ENCODE peak calls at places on chromosomes 2 and 18, in ten cellular contexts. D is aorta, V is mesenchymal stem cell, O is iPS DF 6.9, W is neural progenitor cell, G is sigmoid colon, K is lung, Q is prostate gland, Z is brain microvascular endothelial cell, T is mesendoderm. C is an unnamed sample.

GRCh38 chr18:10230072-10230471 is 224.4 kb upstream of the APCDD1 start:
- DNase-seq in O (no peak), Q (no peak), K (no peak), D (no peak), V (peak), T (peak), Z (peak), W (no peak), G (no peak), C (no peak)

GRCh38 chr2:144217853-144218633 is 301.9 kb downstream of the ZEB2 start:
- DNase-seq in W (no peak), K (no peak), Q (peak), O (no peak), G (no peak), D (no peak), V (no peak), T (no peak), Z (no peak), C (no peak)

GRCh38 chr2:74514368-74515270 is at the start of gene TLX2:
- DNase-seq in G (peak), W (peak), K (no peak), V (no peak), O (no peak), Q (no peak), D (no peak), T (no peak), Z (no peak), C (no peak)

GRCh38 chr2:75340560-75340959 is 141.2 kb upstream of the TACR1 start:
- DNase-seq in Z (no peak), O (no peak), W (no peak), T (no peak), Q (no peak), V (peak), D (no peak), K (no peak), G (no peak), C (no peak)

GRCh38 chr18:61606068-61606660 is 272.9 kb downstream of the CDH20 start:
- DNase-seq in O (peak), G (no peak), K (no peak), Z (peak), T (peak), W (peak), V (peak), D (no peak), Q (no peak), C (peak)

GRCh38 chr2:14804912-14805311 is 172.4 kb downstream of the LRATD1 start:
- DNase-seq in W (no peak), V (no peak), O (no peak), Z (no peak), K (no peak), G (no peak), Q (no peak), T (no peak), D (no peak), C (no peak)

GRCh38 chr2:38700113-38700780 is 34.3 kb downstream of the GALM start:
- DNase-seq in K (no peak), O (no peak), G (no peak), D (no peak), T (no peak), Q (no peak), W (no peak), Z (no peak), V (no peak), C (no peak)

GRCh38 chr18:76524477-76524876 is 29.4 kb upstream of the ZNF516 start:
- DNase-seq in O (no peak), Z (no peak), D (no peak), T (no peak), G (no peak), Q (no peak), V (no peak), K (no peak), W (no peak), C (no peak)

GRCh38 chr2:239826376-239826775 is 198.8 kb downstream of the NDUFA10 start:
- DNase-seq in D (peak), O (no peak), V (no peak), Z (no peak), W (no peak), G (no peak), T (no peak), K (peak), Q (no peak), C (no peak)

GRCh38 chr2:212897296-212897695 is 254.1 kb downstream of the IKZF2 start:
- DNase-seq in O (no peak), K (no peak), G (no peak), W (no peak), Q (no peak), D (no peak), T (no peak), Z (no peak), V (no peak), C (no peak)

GRCh38 chr2:178804791-178805190 is 2.4 kb downstream of the TTN start:
- DNase-seq in W (peak), V (peak), D (no peak), Z (peak), Q (no peak), G (no peak), T (peak), K (no peak), O (peak), C (no peak)

GRCh38 chr2:217740178-217740577 is 262.6 kb downstream of the TNS1 start:
- DNase-seq in W (no peak), D (no peak), V (no peak), Z (no peak), O (no peak), G (no peak), K (no peak), T (no peak), Q (no peak), C (no peak)

DNA sequence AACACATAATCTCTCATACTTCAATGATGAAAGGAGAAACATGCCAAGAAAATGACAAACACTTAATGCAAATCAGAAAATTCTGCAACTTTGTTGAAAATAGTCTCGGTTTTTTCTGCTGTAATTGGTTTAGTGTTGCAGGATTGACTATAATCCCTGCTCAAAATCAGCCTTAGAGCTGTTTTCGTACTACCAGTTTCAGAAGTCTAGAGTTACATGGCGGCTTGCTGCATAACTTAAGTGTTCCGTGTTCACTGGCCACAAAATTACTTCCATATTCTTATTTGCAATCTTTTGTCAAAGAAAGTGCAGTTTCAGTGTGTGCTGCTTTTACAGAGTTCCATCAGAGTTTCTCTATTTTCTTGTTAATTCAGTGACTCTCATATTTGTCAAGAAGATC is 48.9 kb upstream of the ITGAV start:
- DNase-seq in V (no peak), G (no peak), T (no peak), Z (no peak), Q (no peak), K (no peak), O (no peak), D (no peak), W (peak), C (no peak)
- H3K27ac ChIP-seq in V (no peak), G (no peak), T (no peak), Z (no peak), Q (no peak), K (no peak), O (no peak), D (no peak), W (no peak), C (no peak)

DNA sequence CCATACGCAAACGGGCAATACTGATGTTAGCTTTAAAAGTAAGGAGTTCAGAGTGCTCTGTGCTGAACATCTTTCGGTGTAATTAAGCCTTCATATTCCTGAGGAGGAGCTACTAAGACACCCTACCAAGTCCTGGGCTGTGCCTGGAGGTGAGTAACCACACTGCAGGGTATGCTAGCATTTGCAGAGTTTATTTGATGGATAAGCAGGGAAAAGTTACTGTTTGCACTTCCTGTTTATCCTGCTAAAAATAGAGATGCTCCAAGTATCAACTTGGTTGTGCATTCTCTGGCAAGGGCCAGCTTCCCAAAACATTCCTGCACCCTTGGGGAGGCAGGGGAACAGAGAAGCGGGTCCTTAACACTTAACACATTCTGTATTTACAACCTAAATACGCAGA is 49.8 kb downstream of the PARD6G start:
- DNase-seq in T (peak), Z (no peak), V (peak), W (no peak), K (peak), O (no peak), G (no peak), D (no peak), Q (no peak), C (no peak)
- H3K27ac ChIP-seq in T (peak), Z (no peak), V (no peak), W (peak), K (no peak), O (no peak), G (no peak), D (no peak), Q (no peak), C (no peak)

GRCh38 chr2:234491281-234491680 is 5.6 kb downstream of the ARL4C start:
- DNase-seq in W (no peak), G (no peak), Q (no peak), T (no peak), V (no peak), D (no peak), O (no peak), Z (no peak), K (no peak), C (no peak)

GRCh38 chr2:234492687-234493086 is 4.2 kb downstream of the ARL4C start:
- DNase-seq in Z (no peak), D (no peak), O (no peak), T (no peak), K (no peak), G (no peak), W (no peak), Q (no peak), V (no peak), C (no peak)

GRCh38 chr2:234494361-234495075 is 2.4 kb downstream of the ARL4C start:
- DNase-seq in G (peak), W (peak), Z (peak), Q (peak), K (peak), O (no peak), T (peak), V (peak), D (no peak), C (peak)

GRCh38 chr2:234491897-234492296 is 5.0 kb downstream of the ARL4C start:
- DNase-seq in V (no peak), Z (no peak), W (no peak), Q (no peak), G (no peak), O (no peak), K (no peak), T (no peak), D (no peak), C (no peak)

DNA sequence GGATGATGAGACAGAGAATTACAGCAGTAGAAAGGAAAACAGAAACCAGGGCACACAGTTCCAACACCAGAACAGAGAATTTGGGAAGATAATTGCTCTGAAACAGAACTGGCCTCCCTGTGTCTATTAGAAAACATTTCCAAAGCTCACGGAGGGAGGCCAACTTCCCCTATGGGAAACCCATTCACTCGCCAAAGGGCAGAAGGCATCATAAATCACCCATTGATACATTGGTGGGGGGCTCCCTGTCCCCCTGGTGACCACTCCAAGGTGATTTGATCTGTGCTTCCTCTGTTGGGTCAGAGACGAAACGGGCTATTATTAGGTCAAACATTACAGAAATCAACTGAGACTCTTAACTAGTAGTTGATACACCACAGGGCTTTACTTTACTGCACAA is 3.8 kb downstream of the ARL4C start:
- DNase-seq in V (no peak), G (peak), Q (no peak), T (no peak), Z (no peak), K (no peak), D (no peak), W (peak), O (no peak), C (no peak)
- H3K27ac ChIP-seq in V (peak), G (no peak), Q (peak), T (no peak), Z (peak), K (no peak), D (no peak), W (peak), O (no peak), C (no peak)

GRCh38 chr2:241925277-241925676 is 55.7 kb downstream of the RTP5 start:
- DNase-seq in Z (no peak), K (no peak), G (no peak), T (no peak), Q (no peak), W (no peak), V (no peak), D (no peak), O (no peak), C (no peak)

GRCh38 chr2:241925821-241926441 is 56.4 kb downstream of the RTP5 start:
- DNase-seq in V (no peak), K (no peak), T (no peak), W (no peak), D (no peak), O (no peak), G (no peak), Z (no peak), Q (no peak), C (no peak)

GRCh38 chr2:241924909-241925250 is 55.4 kb downstream of the RTP5 start:
- DNase-seq in V (no peak), Q (no peak), O (no peak), G (no peak), W (no peak), T (no peak), D (no peak), Z (no peak), K (no peak), C (no peak)

GRCh38 chr2:241924069-241924908 is 54.8 kb downstream of the RTP5 start:
- DNase-seq in D (no peak), V (no peak), G (no peak), K (no peak), O (no peak), W (no peak), Q (no peak), T (no peak), Z (no peak), C (no peak)

GRCh38 chr2:241922396-241922795 is 52.9 kb downstream of the RTP5 start:
- DNase-seq in V (no peak), T (no peak), Z (no peak), D (peak), K (no peak), Q (no peak), G (no peak), W (no peak), O (no peak), C (no peak)
- H3K27ac ChIP-seq in V (no peak), T (no peak), Z (no peak), D (no peak), K (no peak), Q (no peak), G (no peak), W (no peak), O (no peak), C (no peak)

GRCh38 chr2:100935372-100935752 is 66.7 kb upstream of the RPL31 start:
- DNase-seq in Z (peak), Q (no peak), D (no peak), G (no peak), K (no peak), T (peak), V (peak), W (no peak), O (no peak), C (no peak)

GRCh38 chr2:100936070-100936741 is 65.9 kb upstream of the RPL31 start:
- DNase-seq in V (no peak), D (no peak), T (no peak), O (no peak), G (no peak), K (no peak), Z (no peak), Q (no peak), W (no peak), C (no peak)

GRCh38 chr2:100936972-100937542 is 65.0 kb upstream of the RPL31 start:
- DNase-seq in V (no peak), K (no peak), Q (no peak), Z (no peak), W (no peak), T (no peak), O (no peak), G (no peak), D (no peak), C (no peak)

GRCh38 chr2:100938031-100939026 is 63.8 kb upstream of the RPL31 start:
- DNase-seq in Q (no peak), D (no peak), G (no peak), W (no peak), T (no peak), O (no peak), V (no peak), Z (no peak), K (no peak), C (no peak)

DNA sequence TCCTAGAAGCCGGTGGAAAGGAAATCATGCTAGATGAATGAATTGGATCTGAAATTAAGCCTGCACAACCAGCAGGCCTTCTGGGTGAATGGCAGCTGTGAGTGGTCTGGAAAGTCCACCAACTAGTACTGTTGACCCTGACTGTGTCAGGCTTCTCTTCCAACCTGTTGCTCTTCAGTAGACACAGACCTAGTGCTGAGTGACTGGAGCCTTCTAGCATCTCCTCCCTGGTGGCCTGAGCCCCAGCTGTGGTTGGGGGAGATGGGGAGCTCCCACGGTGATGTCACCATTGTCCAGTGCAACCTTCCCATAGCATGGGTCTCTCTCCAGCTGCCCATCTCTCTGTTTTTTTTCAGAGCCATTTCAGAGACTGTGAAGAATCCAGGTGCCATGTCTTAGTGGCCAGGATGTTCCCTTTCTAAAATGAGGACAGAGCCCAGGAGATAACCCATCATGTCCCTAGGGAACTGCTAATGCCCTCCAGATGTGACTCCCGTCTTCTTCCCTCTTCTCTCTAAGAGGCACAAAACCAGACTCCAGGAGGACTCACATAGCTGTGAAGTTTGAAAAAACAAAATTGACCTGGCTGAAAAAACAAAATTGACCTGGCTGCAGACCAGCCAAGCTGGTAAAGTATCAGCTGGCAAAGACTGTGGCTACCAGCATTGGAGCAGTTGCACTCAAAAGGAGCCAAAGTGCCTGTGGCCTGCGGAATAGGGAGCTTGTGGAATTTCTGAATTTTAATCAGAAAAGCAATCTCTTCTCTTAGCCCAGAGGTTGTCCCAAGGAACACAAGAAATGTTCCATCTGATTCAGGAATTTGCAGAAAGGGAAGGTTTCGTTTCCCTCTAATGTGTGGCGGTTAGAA is 67.4 kb upstream of the RPL31 start:
- DNase-seq in T (no peak), G (no peak), V (no peak), W (no peak), O (no peak), Q (no peak), K (no peak), Z (no peak), D (no peak), C (no peak)
- H3K27ac ChIP-seq in T (no peak), G (no peak), V (no peak), W (no peak), O (no peak), Q (no peak), K (peak), Z (no peak), D (peak), C (no peak)

GRCh38 chr2:64052468-64053241 is 33.4 kb upstream of the VPS54 start:
- DNase-seq in V (no peak), D (no peak), Z (no peak), O (no peak), Q (no peak), K (no peak), T (no peak), W (peak), G (no peak), C (no peak)
- H3K27ac ChIP-seq in V (no peak), D (no peak), Z (no peak), O (no peak), Q (no peak), K (peak), T (no peak), W (no peak), G (no peak), C (no peak)